ENCODE peak calls at places on chromosomes 6 and 20, in ten cellular contexts. K is foreskin keratinocyte; Z is stimulated activated naive CD8-positive, alpha-beta T cell treated with anti-CD3 and anti-CD28 coated beads, Interleukin-15, Interleukin-2, amounts not matched to agents 100 U/mL and 50 U/mL, for 24 hours; I is WTC11; O is GOT3; P is NCI-H1092 treated with DMSO at 0.1 percent for 48 hours; A is activated CD4-positive, CD25-positive, alpha-beta regulatory T cell; L is stimulated activated CD8-positive, alpha-beta memory T cell treated with anti-CD3 and anti-CD28 coated beads, Interleukin-2, amount 100 ng/mL, for 1 hour; F is activated CD4-positive, alpha-beta T cell treated with anti-CD3 and anti-CD28 coated beads for 36 hours; C is stimulated activated CD4-positive, alpha-beta T cell treated with anti-CD3 and anti-CD28 coated beads, Interleukin-2, amount 100 ng/mL, for 4 hours. Y is an unnamed sample.

GRCh38 chr6:26311012-26311384 is 54.0 kb upstream of the BTN3A2 start:
- DNase-seq in Z (peak), P (peak), A (no peak), F (peak), C (peak), K (peak), I (peak), O (no peak), L (no peak), Y (peak)

GRCh38 chr6:22306741-22307466 is 10.1 kb upstream of the PRL start:
- DNase-seq in C (no peak), A (no peak), Z (no peak), I (no peak), L (no peak), K (no peak), P (no peak), O (no peak), F (no peak), Y (no peak)

GRCh38 chr20:34711813-34712430 is 7.8 kb downstream of the TP53INP2 start:
- DNase-seq in L (no peak), Z (no peak), F (no peak), A (no peak), P (no peak), O (no peak), C (no peak), I (no peak), K (no peak), Y (no peak)

GRCh38 chr6:47413752-47414516 is 63.7 kb upstream of the CD2AP start:
- DNase-seq in F (peak), C (peak), K (peak), P (peak), I (no peak), O (no peak), L (no peak), Z (peak), A (no peak), Y (peak)

GRCh38 chr6:35893246-35893645 is 27.7 kb downstream of the SRPK1 start:
- DNase-seq in O (no peak), A (no peak), K (no peak), Z (no peak), F (no peak), C (no peak), P (no peak), L (no peak), I (no peak), Y (no peak)

GRCh38 chr20:36367907-36368306 is 61.8 kb downstream of the DLGAP4 start:
- DNase-seq in A (no peak), F (no peak), K (no peak), I (no peak), O (no peak), P (no peak), C (no peak), L (no peak), Z (no peak), Y (no peak)

GRCh38 chr20:36519944-36520343 is 21.4 kb upstream of the MYL9 start:
- DNase-seq in Z (no peak), L (no peak), O (no peak), I (no peak), P (no peak), F (no peak), A (no peak), C (no peak), K (no peak), Y (no peak)

GRCh38 chr6:107330190-107330589 is 129.2 kb downstream of the PDSS2 start:
- DNase-seq in I (no peak), C (no peak), O (no peak), F (peak), P (no peak), K (no peak), L (no peak), A (no peak), Z (no peak), Y (peak)

GRCh38 chr20:48827880-48828733 is at the start of gene PREX1:
- DNase-seq in L (peak), O (peak), K (peak), C (peak), A (peak), F (peak), Z (peak), I (peak), P (peak), Y (peak)

GRCh38 chr6:42068872-42069522 is 18.7 kb downstream of the TAF8 start:
- DNase-seq in K (no peak), F (no peak), C (no peak), P (no peak), I (no peak), A (no peak), O (no peak), Z (no peak), L (no peak), Y (no peak)

GRCh38 chr6:119541132-119541905 is 191.8 kb upstream of the MAN1A1 start:
- DNase-seq in I (no peak), F (no peak), P (no peak), C (no peak), A (no peak), K (peak), Z (no peak), L (no peak), O (no peak), Y (no peak)

GRCh38 chr6:76684881-76685280 is 612.4 kb upstream of the IMPG1 start:
- DNase-seq in P (no peak), Z (no peak), L (no peak), I (no peak), K (no peak), F (no peak), A (no peak), O (no peak), C (no peak), Y (no peak)

GRCh38 chr6:3276174-3277167 is 17.7 kb downstream of the PSMG4 start:
- DNase-seq in K (no peak), O (no peak), L (no peak), C (no peak), Z (no peak), P (no peak), A (no peak), I (no peak), F (no peak), Y (no peak)

GRCh38 chr20:9040874-9041524 is 27.9 kb upstream of the PLCB4 start:
- DNase-seq in K (no peak), I (no peak), P (no peak), L (no peak), A (no peak), O (no peak), F (no peak), Z (no peak), C (no peak), Y (no peak)

GRCh38 chr6:41335943-41336342 is 535 bp downstream of the NCR2 start:
- DNase-seq in F (no peak), P (no peak), I (no peak), Z (no peak), L (no peak), C (no peak), O (no peak), K (no peak), A (no peak), Y (peak)

GRCh38 chr6:125507987-125508655 is 206.4 kb upstream of the HDDC2 start:
- DNase-seq in K (no peak), L (no peak), C (no peak), A (no peak), P (peak), I (no peak), F (no peak), O (no peak), Z (no peak), Y (no peak)

GRCh38 chr6:52310932-52311331 is 26.4 kb upstream of the MCM3 start:
- DNase-seq in L (no peak), Z (no peak), P (no peak), F (no peak), C (no peak), O (no peak), K (no peak), I (no peak), A (no peak), Y (no peak)

GRCh38 chr6:56652231-56652630 is 9.5 kb upstream of the DST start:
- DNase-seq in K (peak), I (no peak), O (no peak), F (no peak), L (no peak), A (no peak), C (no peak), Z (no peak), P (no peak), Y (no peak)

GRCh38 chr6:160278786-160279310 is 20.2 kb upstream of the SLC22A2 start:
- DNase-seq in I (no peak), K (no peak), F (no peak), P (no peak), O (no peak), C (no peak), L (no peak), A (no peak), Z (no peak), Y (no peak)

Y was measured in activated CD8-positive, alpha-beta T cell treated with anti-CD3 and anti-CD28 coated beads for 36 hours.